ENCODE peak calls at places on chromosomes 12 and 14, in nine cellular contexts. W is CD4-positive, alpha-beta T cell; A is nephron progenitor cell; T is activated gamma-delta T cell treated with anti-CD3 and anti-CD28 coated beads, Interleukin-2, amount 50 U/mL, for 16 hours; Q is Caco-2; H is T-helper 9 cell; C is GM04504; Z is ELF-1; D is natural killer cell treated with Interleukin-12 subunit alpha and Interleukin-12 subunit beta and Interleukin-15 and Interleukin-18, amount 100 ng/mL, for 72 hours. X is an unnamed sample.

GRCh38 chr12:128810182-128811127 is 13.3 kb downstream of the SLC15A4 start:
- DNase-seq in H (no peak), A (no peak), T (no peak), Q (no peak), C (peak), D (peak), W (no peak), Z (no peak), X (no peak)

GRCh38 chr14:73944432-73945158 is 5.3 kb downstream of the FAM161B start:
- DNase-seq in W (no peak), D (no peak), Q (peak), A (no peak), T (no peak), H (no peak), Z (peak), C (no peak), X (peak)

GRCh38 chr12:112711026-112711425 is 80.5 kb upstream of the RPH3A start:
- DNase-seq in D (no peak), Z (no peak), C (no peak), A (no peak), W (no peak), T (no peak), H (no peak), Q (no peak), X (no peak)

GRCh38 chr14:104326848-104327247 is 188.5 kb downstream of the KIF26A start:
- DNase-seq in T (no peak), A (no peak), W (no peak), Q (no peak), H (no peak), C (no peak), Z (no peak), D (no peak), X (no peak)

GRCh38 chr14:24189059-24189375 is 401 bp upstream of the IPO4 start:
- DNase-seq in D (no peak), H (no peak), C (no peak), Q (no peak), A (no peak), T (no peak), W (no peak), Z (no peak), X (no peak)

GRCh38 chr12:119129827-119130434 is 48.8 kb upstream of the HSPB8 start:
- DNase-seq in C (no peak), Q (no peak), D (no peak), H (no peak), W (no peak), A (no peak), Z (no peak), T (no peak), X (no peak)

GRCh38 chr14:76836029-76836630 is 9.9 kb downstream of the LRRC74A start:
- DNase-seq in Z (no peak), H (no peak), D (no peak), A (no peak), Q (no peak), T (no peak), C (no peak), W (no peak), X (no peak)

GRCh38 chr14:97028382-97028781 is 231.2 kb downstream of the VRK1 start:
- DNase-seq in D (no peak), H (no peak), Q (no peak), T (no peak), C (no peak), Z (no peak), A (no peak), W (no peak), X (no peak)

GRCh38 chr12:116520801-116521471 is 38.2 kb upstream of the MAP1LC3B2 start:
- DNase-seq in C (peak), Q (no peak), H (no peak), Z (no peak), A (no peak), T (no peak), W (no peak), D (no peak), X (no peak)

GRCh38 chr12:105279460-105280056 is 43.6 kb upstream of the APPL2 start:
- DNase-seq in Q (no peak), D (peak), H (peak), T (peak), A (peak), Z (no peak), W (peak), C (no peak), X (peak)

GRCh38 chr12:106417926-106418910 is 60.7 kb downstream of the POLR3B start:
- DNase-seq in C (no peak), W (no peak), Q (no peak), T (no peak), H (no peak), D (no peak), A (no peak), Z (no peak), X (no peak)

X was measured in HL-60.